ENCODE peak calls at places on chromosome 15, in four cellular contexts. H is NCI-H524 treated with DMSO at 0.1 percent for 48 hours; G is stimulated activated CD8-positive, alpha-beta memory T cell treated with anti-CD3 and anti-CD28 coated beads, Interleukin-7, amount 100 ng/mL, for 1 hour; Q is glutamatergic neuron. N is an unnamed sample.

GRCh38 chr15:89665449-89666146 is 10.3 kb upstream of the KIF7 start:
- DNase-seq in H (no peak), G (no peak), Q (peak), N (peak)

GRCh38 chr15:74889390-74889881 is 406 bp upstream of the MPI start:
- DNase-seq in H (no peak), G (no peak), Q (peak), N (peak)

GRCh38 chr15:94607176-94607654 is 375.9 kb downstream of the MCTP2 start:
- DNase-seq in H (no peak), G (no peak), Q (no peak), N (no peak)

GRCh38 chr15:51647128-51647562 is 24.6 kb upstream of the DMXL2 start:
- DNase-seq in H (peak), G (no peak), Q (no peak), N (peak)

GRCh38 chr15:90857337-90857736 is 11.1 kb upstream of the FURIN start:
- DNase-seq in H (no peak), G (no peak), Q (no peak), N (no peak)

GRCh38 chr15:93703092-93703785 is 528.1 kb upstream of the MCTP2 start:
- DNase-seq in H (no peak), G (no peak), Q (no peak), N (no peak)

GRCh38 chr15:66163553-66163952 is 90.0 kb downstream of the MEGF11 start:
- DNase-seq in H (no peak), G (no peak), Q (no peak), N (no peak)

GRCh38 chr15:71112429-71112828 is 2.8 kb upstream of the THSD4 start:
- DNase-seq in H (no peak), G (no peak), Q (no peak), N (no peak)

GRCh38 chr15:89496155-89497098 is at the start of gene RHCG:
- DNase-seq in H (no peak), G (no peak), Q (peak), N (peak)

GRCh38 chr15:30023798-30024295 is 58.9 kb upstream of the GOLGA8J start:
- DNase-seq in H (no peak), G (no peak), Q (no peak), N (no peak)

GRCh38 chr15:71780349-71780976 is 29.9 kb upstream of the NR2E3 start:
- DNase-seq in H (no peak), G (no peak), Q (peak), N (no peak)

N was measured in upper lobe of left lung.